ENCODE peak calls at places on chromosomes 4 and X, in ten cellular contexts. J, C, B, U, T, O, N, H, R and E are unnamed samples.
A peak's percentile ranks its signal among the peaks of the same experiment; 100 is the strongest.

GRCh38 chrX:76029385-76029784 is 143.5 kb upstream of the PBDC1 start:
- DNase-seq in J (no peak), C (no peak), B (no peak), U (no peak), T (no peak), O (no peak), N (no peak), H (no peak), R (no peak), E (no peak)

GRCh38 chr4:2072971-2073807 is 14.1 kb downstream of the NAT8L start:
- DNase-seq in J (no peak), C (no peak), B (no peak), U (peak; percentile 47), T (no peak), O (no peak), N (no peak), H (no peak), R (no peak), E (no peak)

GRCh38 chr4:188295899-188296298 is 156.7 kb downstream of the TRIML1 start:
- DNase-seq in J (no peak), C (peak; percentile 9), B (no peak), U (no peak), T (no peak), O (peak; percentile 70), N (no peak), H (no peak), R (no peak), E (no peak)

GRCh38 chr4:154616731-154617130 is 4.3 kb upstream of the FGG start:
- DNase-seq in J (no peak), C (no peak), B (no peak), U (no peak), T (no peak), O (no peak), N (no peak), H (no peak), R (no peak), E (no peak)

GRCh38 chrX:71616672-71617529 is 1.4 kb downstream of the CXCR3 start:
- DNase-seq in J (no peak), C (no peak), B (no peak), U (no peak), T (no peak), O (no peak), N (no peak), H (peak; percentile 78), R (no peak), E (peak; percentile 37)

GRCh38 chr4:74111990-74112389 is 13.0 kb upstream of the CXCL2 start:
- DNase-seq in J (no peak), C (peak; percentile 90), B (no peak), U (no peak), T (no peak), O (peak; percentile 36), N (peak; percentile 83), H (no peak), R (no peak), E (no peak)

GRCh38 chr4:149166886-149167285 is 648.8 kb downstream of the IQCM start:
- DNase-seq in J (no peak), C (no peak), B (no peak), U (no peak), T (no peak), O (no peak), N (peak; percentile 31), H (no peak), R (no peak), E (no peak)

GRCh38 chrX:77502951-77503525 is 55.8 kb downstream of the FGF16 start:
- DNase-seq in J (no peak), C (no peak), B (no peak), U (no peak), T (no peak), O (no peak), N (no peak), H (no peak), R (no peak), E (no peak)

GRCh38 chrX:123210252-123210651 is 26.2 kb downstream of the GRIA3 start:
- DNase-seq in J (no peak), C (no peak), B (no peak), U (no peak), T (no peak), O (no peak), N (no peak), H (no peak), R (no peak), E (no peak)

GRCh38 chrX:139680356-139680755 is 27.6 kb downstream of the MCF2 start:
- DNase-seq in J (no peak), C (no peak), B (no peak), U (no peak), T (no peak), O (no peak), N (no peak), H (no peak), R (no peak), E (no peak)

GRCh38 chr4:42501624-42502401 is 104.5 kb downstream of the SHISA3 start:
- DNase-seq in J (no peak), C (peak; percentile 36), B (no peak), U (no peak), T (no peak), O (no peak), N (no peak), H (no peak), R (peak; percentile 37), E (no peak)

GRCh38 chr4:11471613-11472012 is 42.9 kb upstream of the HS3ST1 start:
- DNase-seq in J (no peak), C (no peak), B (no peak), U (no peak), T (peak; percentile 32), O (no peak), N (no peak), H (peak; percentile 35), R (no peak), E (peak; percentile 67)

GRCh38 chr4:139552908-139553307 is 3.1 kb downstream of the SETD7 start:
- DNase-seq in J (no peak), C (peak; percentile 31), B (no peak), U (no peak), T (no peak), O (no peak), N (no peak), H (no peak), R (no peak), E (no peak)

GRCh38 chr4:14925471-14925870 is 76.8 kb upstream of the CPEB2 start:
- DNase-seq in J (no peak), C (no peak), B (no peak), U (no peak), T (no peak), O (no peak), N (no peak), H (no peak), R (no peak), E (no peak)

GRCh38 chr4:93814722-93815121 is 13.8 kb upstream of the ATOH1 start:
- DNase-seq in J (no peak), C (no peak), B (no peak), U (no peak), T (no peak), O (no peak), N (no peak), H (peak; percentile 37), R (no peak), E (no peak)

GRCh38 chr4:1111259-1111809 is 2.0 kb downstream of the RNF212 start:
- DNase-seq in J (no peak), C (no peak), B (no peak), U (peak; percentile 54), T (no peak), O (no peak), N (no peak), H (no peak), R (no peak), E (no peak)

GRCh38 chr4:182492456-182492855 is 249.3 kb downstream of the TENM3 start:
- DNase-seq in J (peak; percentile 8), C (peak; percentile 42), B (no peak), U (no peak), T (no peak), O (peak; percentile 76), N (peak; percentile 42), H (no peak), R (no peak), E (no peak)

GRCh38 chr4:153216546-153216945 is 12.3 kb downstream of the TRIM2 start:
- DNase-seq in J (no peak), C (no peak), B (no peak), U (no peak), T (no peak), O (no peak), N (no peak), H (no peak), R (no peak), E (no peak)
- H3K27ac ChIP-seq in J (no peak overlapping the region), C (no peak overlapping the region), B (no peak overlapping the region), U (no peak overlapping the region), T (no peak overlapping the region), O (no peak overlapping the region), N (no peak overlapping the region), H (no peak overlapping the region), R (no peak overlapping the region), E (no peak overlapping the region)

GRCh38 chr4:165474784-165475705 is 96.2 kb downstream of the CPE start:
- DNase-seq in J (no peak), C (no peak), B (no peak), U (no peak), T (no peak), O (no peak), N (no peak), H (no peak), R (no peak), E (no peak)
- H3K9me3 ChIP-seq in J (peaks cover 5% of the 10 kb centered on the region), C (peaks cover 34% of the 10 kb centered on the region), B (peaks cover 11% of the 10 kb centered on the region), U (no peaks in the 10 kb centered on the region), T (no peaks in the 10 kb centered on the region), O (peaks cover 5% of the 10 kb centered on the region), N (no peaks in the 10 kb centered on the region), H (no peaks in the 10 kb centered on the region), R (peaks cover 38% of the 10 kb centered on the region), E (peaks cover 4% of the 10 kb centered on the region)

GRCh38 chr4:26345541-26345940 is 24.7 kb downstream of the RBPJ start:
- DNase-seq in J (no peak), C (no peak), B (no peak), U (no peak), T (no peak), O (no peak), N (no peak), H (no peak), R (no peak), E (no peak)

GRCh38 chr4:26343041-26343403 is 22.2 kb downstream of the RBPJ start:
- DNase-seq in J (no peak), C (peak; percentile 43), B (no peak), U (no peak), T (no peak), O (peak; percentile 50), N (peak; percentile 62), H (no peak), R (no peak), E (no peak)

GRCh38 chr4:26346203-26346620 is 25.4 kb downstream of the RBPJ start:
- DNase-seq in J (no peak), C (peak; percentile 58), B (no peak), U (no peak), T (no peak), O (no peak), N (no peak), H (no peak), R (no peak), E (no peak)

GRCh38 chr4:26342328-26343040 is 21.7 kb downstream of the RBPJ start:
- DNase-seq in J (peak; percentile 75), C (peak; percentile 90), B (no peak), U (no peak), T (no peak), O (peak; percentile 95), N (peak; percentile 91), H (no peak), R (no peak), E (no peak)

GRCh38 chr4:26344901-26345300 is 24.1 kb downstream of the RBPJ start:
- DNase-seq in J (no peak), C (no peak), B (no peak), U (no peak), T (no peak), O (no peak), N (no peak), H (no peak), R (no peak), E (no peak)
- H3K27ac ChIP-seq in J (no peak overlapping the region), C (no peak overlapping the region), B (no peak overlapping the region), U (no peak overlapping the region), T (no peak overlapping the region), O (no peak overlapping the region), N (no peak overlapping the region), H (no peak overlapping the region), R (no peak overlapping the region), E (no peak overlapping the region)

GRCh38 chrX:10117864-10118377 is 38.9 kb upstream of the CLCN4 start:
- DNase-seq in J (no peak), C (no peak), B (no peak), U (no peak), T (no peak), O (no peak), N (no peak), H (no peak), R (no peak), E (no peak)
- H3K9me3 ChIP-seq in J (peaks cover 27% of the 10 kb centered on the region), C (no peaks in the 10 kb centered on the region), B (peaks cover 11% of the 10 kb centered on the region), U (no peaks in the 10 kb centered on the region), T (no peaks in the 10 kb centered on the region), O (no peaks in the 10 kb centered on the region), N (no peaks in the 10 kb centered on the region), H (no peaks in the 10 kb centered on the region), R (peaks cover 38% of the 10 kb centered on the region), E (no peaks in the 10 kb centered on the region)